ENCODE peak calls at places on chromosomes 6 and 20, in eight cellular contexts. One of them, this sample, is unnamed.
A peak's percentile ranks its signal among the peaks of the same experiment; 100 is the strongest.

GRCh38 chr6:32622545-32623401 is 14.4 kb upstream of the HLA-DQA1 start:
- DNase-seq in AG20443: no peak
- DNase-seq in stimulated activated CD4-positive, alpha-beta T cell treated with anti-CD3 and anti-CD28 coated beads, Interleukin-15, amount 100 ng/mL, for 24 hours: peak; percentile 59
- DNase-seq in amniotic stem cell: no peak
- DNase-seq in HT1080: peak; percentile 19
- DNase-seq in effector memory CD8-positive, alpha-beta T cell: peak; percentile 49
- DNase-seq in anterior cingulate cortex: no peak
- DNase-seq in GM04504: no peak
- DNase-seq in this sample: peak; percentile 92

GRCh38 chr20:24102749-24103148 is 114.2 kb upstream of the GGTLC1 start:
- DNase-seq in anterior cingulate cortex: no peak
- DNase-seq in stimulated activated CD4-positive, alpha-beta T cell treated with anti-CD3 and anti-CD28 coated beads, Interleukin-15, amount 100 ng/mL, for 24 hours: no peak
- DNase-seq in HT1080: peak; percentile 5
- DNase-seq in AG20443: no peak
- DNase-seq in amniotic stem cell: peak; percentile 28
- DNase-seq in effector memory CD8-positive, alpha-beta T cell: no peak
- DNase-seq in GM04504: no peak
- DNase-seq in this sample: no peak

GRCh38 chr20:46348972-46349741 is 40.9 kb upstream of the CDH22 start:
- DNase-seq in GM04504: no peak
- DNase-seq in AG20443: peak; percentile 83
- DNase-seq in effector memory CD8-positive, alpha-beta T cell: peak; percentile 35
- DNase-seq in amniotic stem cell: no peak
- DNase-seq in anterior cingulate cortex: peak; percentile 67
- DNase-seq in stimulated activated CD4-positive, alpha-beta T cell treated with anti-CD3 and anti-CD28 coated beads, Interleukin-15, amount 100 ng/mL, for 24 hours: peak; percentile 60
- DNase-seq in HT1080: no peak
- DNase-seq in this sample: peak; percentile 29

GRCh38 chr20:51037499-51038110 is 14.7 kb upstream of the KCNG1 start:
- DNase-seq in amniotic stem cell: no peak
- DNase-seq in HT1080: no peak
- DNase-seq in GM04504: no peak
- DNase-seq in effector memory CD8-positive, alpha-beta T cell: no peak
- DNase-seq in stimulated activated CD4-positive, alpha-beta T cell treated with anti-CD3 and anti-CD28 coated beads, Interleukin-15, amount 100 ng/mL, for 24 hours: no peak
- DNase-seq in AG20443: no peak
- DNase-seq in anterior cingulate cortex: peak; percentile 71
- DNase-seq in this sample: no peak

GRCh38 chr6:33241968-33242367 is 29.7 kb downstream of the VPS52 start:
- DNase-seq in AG20443: no peak
- DNase-seq in stimulated activated CD4-positive, alpha-beta T cell treated with anti-CD3 and anti-CD28 coated beads, Interleukin-15, amount 100 ng/mL, for 24 hours: no peak
- DNase-seq in GM04504: no peak
- DNase-seq in HT1080: no peak
- DNase-seq in anterior cingulate cortex: no peak
- DNase-seq in effector memory CD8-positive, alpha-beta T cell: no peak
- DNase-seq in amniotic stem cell: no peak
- DNase-seq in this sample: no peak

GRCh38 chr20:18808712-18809111 is 4.9 kb upstream of the SCP2D1 start:
- DNase-seq in GM04504: no peak
- DNase-seq in stimulated activated CD4-positive, alpha-beta T cell treated with anti-CD3 and anti-CD28 coated beads, Interleukin-15, amount 100 ng/mL, for 24 hours: no peak
- DNase-seq in HT1080: no peak
- DNase-seq in AG20443: no peak
- DNase-seq in anterior cingulate cortex: no peak
- DNase-seq in effector memory CD8-positive, alpha-beta T cell: no peak
- DNase-seq in amniotic stem cell: no peak
- DNase-seq in this sample: no peak

GRCh38 chr6:45609141-45609638 is 231.5 kb upstream of the SUPT3H start:
- DNase-seq in amniotic stem cell: no peak
- DNase-seq in AG20443: peak; percentile 54
- DNase-seq in anterior cingulate cortex: no peak
- DNase-seq in effector memory CD8-positive, alpha-beta T cell: no peak
- DNase-seq in stimulated activated CD4-positive, alpha-beta T cell treated with anti-CD3 and anti-CD28 coated beads, Interleukin-15, amount 100 ng/mL, for 24 hours: no peak
- DNase-seq in GM04504: peak; percentile 89
- DNase-seq in HT1080: peak; percentile 48
- DNase-seq in this sample: no peak

GRCh38 chr6:149478631-149479314 is 6.0 kb downstream of the ZC3H12D start:
- DNase-seq in amniotic stem cell: no peak
- DNase-seq in HT1080: no peak
- DNase-seq in GM04504: no peak
- DNase-seq in anterior cingulate cortex: no peak
- DNase-seq in AG20443: no peak
- DNase-seq in stimulated activated CD4-positive, alpha-beta T cell treated with anti-CD3 and anti-CD28 coated beads, Interleukin-15, amount 100 ng/mL, for 24 hours: no peak
- DNase-seq in effector memory CD8-positive, alpha-beta T cell: no peak
- DNase-seq in this sample: no peak

GRCh38 chr6:3471286-3471685 is 14.4 kb upstream of the SLC22A23 start:
- DNase-seq in HT1080: no peak
- DNase-seq in anterior cingulate cortex: no peak
- DNase-seq in effector memory CD8-positive, alpha-beta T cell: no peak
- DNase-seq in AG20443: no peak
- DNase-seq in stimulated activated CD4-positive, alpha-beta T cell treated with anti-CD3 and anti-CD28 coated beads, Interleukin-15, amount 100 ng/mL, for 24 hours: no peak
- DNase-seq in amniotic stem cell: no peak
- DNase-seq in GM04504: no peak
- DNase-seq in this sample: no peak

GRCh38 chr20:62370115-62370806 is 3.1 kb upstream of the LAMA5 start:
- DNase-seq in anterior cingulate cortex: no peak
- DNase-seq in effector memory CD8-positive, alpha-beta T cell: no peak
- DNase-seq in GM04504: peak; percentile 60
- DNase-seq in amniotic stem cell: no peak
- DNase-seq in AG20443: peak; percentile 84
- DNase-seq in HT1080: peak; percentile 93
- DNase-seq in stimulated activated CD4-positive, alpha-beta T cell treated with anti-CD3 and anti-CD28 coated beads, Interleukin-15, amount 100 ng/mL, for 24 hours: peak; percentile 68
- DNase-seq in this sample: no peak

GRCh38 chr6:106199331-106199730 is 113.2 kb downstream of the PRDM1 start:
- DNase-seq in effector memory CD8-positive, alpha-beta T cell: no peak
- DNase-seq in AG20443: no peak
- DNase-seq in stimulated activated CD4-positive, alpha-beta T cell treated with anti-CD3 and anti-CD28 coated beads, Interleukin-15, amount 100 ng/mL, for 24 hours: no peak
- DNase-seq in GM04504: no peak
- DNase-seq in amniotic stem cell: no peak
- DNase-seq in HT1080: no peak
- DNase-seq in anterior cingulate cortex: no peak
- DNase-seq in this sample: no peak

GRCh38 chr20:34522969-34523871 is 7.0 kb downstream of the DYNLRB1 start:
- DNase-seq in stimulated activated CD4-positive, alpha-beta T cell treated with anti-CD3 and anti-CD28 coated beads, Interleukin-15, amount 100 ng/mL, for 24 hours: peak; percentile 66
- DNase-seq in AG20443: peak; percentile 46
- DNase-seq in anterior cingulate cortex: no peak
- DNase-seq in GM04504: peak; percentile 69
- DNase-seq in HT1080: peak; percentile 71
- DNase-seq in effector memory CD8-positive, alpha-beta T cell: peak; percentile 21
- DNase-seq in amniotic stem cell: no peak
- DNase-seq in this sample: peak; percentile 21

GRCh38 chr6:154648776-154649175 is 84.4 kb upstream of the SCAF8 start:
- DNase-seq in HT1080: no peak
- DNase-seq in stimulated activated CD4-positive, alpha-beta T cell treated with anti-CD3 and anti-CD28 coated beads, Interleukin-15, amount 100 ng/mL, for 24 hours: no peak
- DNase-seq in amniotic stem cell: no peak
- DNase-seq in effector memory CD8-positive, alpha-beta T cell: no peak
- DNase-seq in anterior cingulate cortex: no peak
- DNase-seq in GM04504: no peak
- DNase-seq in AG20443: no peak
- DNase-seq in this sample: no peak

GRCh38 chr6:10217111-10217510 is 197.8 kb downstream of the TFAP2A start:
- DNase-seq in anterior cingulate cortex: no peak
- DNase-seq in AG20443: no peak
- DNase-seq in HT1080: no peak
- DNase-seq in GM04504: no peak
- DNase-seq in stimulated activated CD4-positive, alpha-beta T cell treated with anti-CD3 and anti-CD28 coated beads, Interleukin-15, amount 100 ng/mL, for 24 hours: no peak
- DNase-seq in amniotic stem cell: no peak
- DNase-seq in effector memory CD8-positive, alpha-beta T cell: no peak
- DNase-seq in this sample: no peak

GRCh38 chr20:53786071-53786444 is 192.4 kb upstream of the ZNF217 start:
- DNase-seq in amniotic stem cell: no peak
- DNase-seq in GM04504: no peak
- DNase-seq in HT1080: no peak
- DNase-seq in stimulated activated CD4-positive, alpha-beta T cell treated with anti-CD3 and anti-CD28 coated beads, Interleukin-15, amount 100 ng/mL, for 24 hours: no peak
- DNase-seq in anterior cingulate cortex: no peak
- DNase-seq in effector memory CD8-positive, alpha-beta T cell: no peak
- DNase-seq in AG20443: no peak
- DNase-seq in this sample: no peak

GRCh38 chr6:52325695-52326471 is 36.1 kb upstream of the PAQR8 start:
- DNase-seq in GM04504: no peak
- DNase-seq in HT1080: no peak
- DNase-seq in stimulated activated CD4-positive, alpha-beta T cell treated with anti-CD3 and anti-CD28 coated beads, Interleukin-15, amount 100 ng/mL, for 24 hours: no peak
- DNase-seq in anterior cingulate cortex: no peak
- DNase-seq in effector memory CD8-positive, alpha-beta T cell: no peak
- DNase-seq in AG20443: no peak
- DNase-seq in amniotic stem cell: no peak
- DNase-seq in this sample: no peak

GRCh38 chr6:84768442-84769174 is 4.2 kb upstream of the TBX18 start:
- DNase-seq in effector memory CD8-positive, alpha-beta T cell: no peak
- DNase-seq in anterior cingulate cortex: no peak
- DNase-seq in GM04504: no peak
- DNase-seq in HT1080: no peak
- DNase-seq in stimulated activated CD4-positive, alpha-beta T cell treated with anti-CD3 and anti-CD28 coated beads, Interleukin-15, amount 100 ng/mL, for 24 hours: no peak
- DNase-seq in amniotic stem cell: no peak
- DNase-seq in AG20443: peak; percentile 53
- DNase-seq in this sample: no peak

GRCh38 chr6:87183687-87184086 is 28.3 kb downstream of the ZNF292 start:
- DNase-seq in HT1080: peak; percentile 2
- DNase-seq in stimulated activated CD4-positive, alpha-beta T cell treated with anti-CD3 and anti-CD28 coated beads, Interleukin-15, amount 100 ng/mL, for 24 hours: no peak
- DNase-seq in anterior cingulate cortex: no peak
- DNase-seq in GM04504: peak; percentile 15
- DNase-seq in amniotic stem cell: no peak
- DNase-seq in effector memory CD8-positive, alpha-beta T cell: no peak
- DNase-seq in AG20443: peak; percentile 14
- DNase-seq in this sample: no peak

GRCh38 chr6:139295906-139296305 is 4.1 kb upstream of the TXLNB start:
- DNase-seq in effector memory CD8-positive, alpha-beta T cell: no peak
- DNase-seq in HT1080: no peak
- DNase-seq in amniotic stem cell: no peak
- DNase-seq in stimulated activated CD4-positive, alpha-beta T cell treated with anti-CD3 and anti-CD28 coated beads, Interleukin-15, amount 100 ng/mL, for 24 hours: no peak
- DNase-seq in GM04504: no peak
- DNase-seq in AG20443: no peak
- DNase-seq in anterior cingulate cortex: no peak
- DNase-seq in this sample: no peak

This sample was measured in immature natural killer cell.